ENCODE peak calls at places on chromosome 6, in seven cellular contexts. One of them, this sample, is unnamed.

GRCh38 chr6:12343440-12344162 is 53.4 kb downstream of the EDN1 start:
- DNase-seq in spleen: no peak
- DNase-seq in uterus: no peak
- DNase-seq in SJSA1: no peak
- DNase-seq in endothelial cell of umbilical vein: peak
- DNase-seq in tibial artery: no peak
- DNase-seq in pancreas: peak
- DNase-seq in this sample: no peak

GRCh38 chr6:111205502-111205901 is 118.2 kb downstream of the SLC16A10 start:
- DNase-seq in uterus: no peak
- DNase-seq in tibial artery: no peak
- DNase-seq in endothelial cell of umbilical vein: no peak
- DNase-seq in pancreas: no peak
- DNase-seq in spleen: no peak
- DNase-seq in SJSA1: no peak
- DNase-seq in this sample: no peak

GRCh38 chr6:128981716-128982115 is 98.8 kb downstream of the LAMA2 start:
- DNase-seq in spleen: no peak
- DNase-seq in pancreas: no peak
- DNase-seq in tibial artery: no peak
- DNase-seq in uterus: no peak
- DNase-seq in endothelial cell of umbilical vein: no peak
- DNase-seq in SJSA1: no peak
- DNase-seq in this sample: no peak

GRCh38 chr6:83847179-83847578 is 6.0 kb upstream of the RIPPLY2 start:
- DNase-seq in spleen: no peak
- DNase-seq in uterus: no peak
- DNase-seq in SJSA1: no peak
- DNase-seq in endothelial cell of umbilical vein: no peak
- DNase-seq in pancreas: no peak
- DNase-seq in tibial artery: no peak
- DNase-seq in this sample: no peak

GRCh38 chr6:77715588-77715987 is 62.7 kb downstream of the MEI4 start:
- DNase-seq in pancreas: no peak
- DNase-seq in SJSA1: no peak
- DNase-seq in uterus: no peak
- DNase-seq in endothelial cell of umbilical vein: no peak
- DNase-seq in spleen: no peak
- DNase-seq in tibial artery: no peak
- DNase-seq in this sample: no peak

GRCh38 chr6:132604635-132605150 is 15.2 kb upstream of the TAAR5 start:
- DNase-seq in uterus: no peak
- DNase-seq in spleen: no peak
- DNase-seq in SJSA1: no peak
- DNase-seq in endothelial cell of umbilical vein: no peak
- DNase-seq in tibial artery: no peak
- DNase-seq in pancreas: no peak
- DNase-seq in this sample: no peak

GRCh38 chr6:148175511-148176188 is 167.0 kb upstream of the SASH1 start:
- DNase-seq in endothelial cell of umbilical vein: no peak
- DNase-seq in spleen: no peak
- DNase-seq in uterus: no peak
- DNase-seq in tibial artery: no peak
- DNase-seq in pancreas: no peak
- DNase-seq in SJSA1: no peak
- DNase-seq in this sample: no peak

GRCh38 chr6:161710698-161711097 is 436.8 kb upstream of the AGPAT4 start:
- DNase-seq in spleen: no peak
- DNase-seq in endothelial cell of umbilical vein: no peak
- DNase-seq in SJSA1: no peak
- DNase-seq in pancreas: no peak
- DNase-seq in tibial artery: no peak
- DNase-seq in uterus: no peak
- DNase-seq in this sample: no peak

GRCh38 chr6:105321207-105321606 is 81.7 kb downstream of the PREP start:
- DNase-seq in uterus: no peak
- DNase-seq in SJSA1: no peak
- DNase-seq in tibial artery: no peak
- DNase-seq in spleen: no peak
- DNase-seq in pancreas: no peak
- DNase-seq in endothelial cell of umbilical vein: no peak
- DNase-seq in this sample: no peak

GRCh38 chr6:118708055-118708454 is 56.7 kb upstream of the CEP85L start:
- DNase-seq in tibial artery: no peak
- DNase-seq in spleen: no peak
- DNase-seq in uterus: no peak
- DNase-seq in pancreas: no peak
- DNase-seq in endothelial cell of umbilical vein: peak
- DNase-seq in SJSA1: no peak
- DNase-seq in this sample: no peak

GRCh38 chr6:118706702-118707101 is 55.3 kb upstream of the CEP85L start:
- DNase-seq in uterus: no peak
- DNase-seq in tibial artery: no peak
- DNase-seq in pancreas: no peak
- DNase-seq in SJSA1: no peak
- DNase-seq in endothelial cell of umbilical vein: no peak
- DNase-seq in spleen: no peak
- DNase-seq in this sample: no peak

GRCh38 chr6:118704911-118705310 is 53.5 kb upstream of the CEP85L start:
- DNase-seq in tibial artery: no peak
- DNase-seq in uterus: no peak
- DNase-seq in spleen: no peak
- DNase-seq in pancreas: no peak
- DNase-seq in endothelial cell of umbilical vein: no peak
- DNase-seq in SJSA1: no peak
- DNase-seq in this sample: no peak

GRCh38 chr6:118708736-118709135 is 57.3 kb upstream of the CEP85L start:
- DNase-seq in pancreas: no peak
- DNase-seq in tibial artery: no peak
- DNase-seq in uterus: no peak
- DNase-seq in endothelial cell of umbilical vein: no peak
- DNase-seq in spleen: no peak
- DNase-seq in SJSA1: no peak
- DNase-seq in this sample: no peak

GRCh38 chr6:118705799-118706481 is 54.5 kb upstream of the CEP85L start:
- DNase-seq in SJSA1: peak
- DNase-seq in spleen: no peak
- DNase-seq in pancreas: no peak
- DNase-seq in uterus: peak
- DNase-seq in tibial artery: no peak
- DNase-seq in endothelial cell of umbilical vein: peak
- DNase-seq in this sample: no peak
- H3K27ac ChIP-seq in SJSA1: peak
- H3K27ac ChIP-seq in spleen: no peak
- H3K27ac ChIP-seq in pancreas: no peak
- H3K27ac ChIP-seq in uterus: peak
- H3K27ac ChIP-seq in tibial artery: peak
- H3K27ac ChIP-seq in endothelial cell of umbilical vein: peak
- H3K27ac ChIP-seq in this sample: peak

GRCh38 chr6:121694389-121695185 is 259.1 kb downstream of the GJA1 start:
- DNase-seq in SJSA1: peak
- DNase-seq in pancreas: no peak
- DNase-seq in spleen: no peak
- DNase-seq in uterus: no peak
- DNase-seq in tibial artery: no peak
- DNase-seq in endothelial cell of umbilical vein: peak
- DNase-seq in this sample: no peak
- H3K27ac ChIP-seq in SJSA1: peak
- H3K27ac ChIP-seq in pancreas: no peak
- H3K27ac ChIP-seq in spleen: no peak
- H3K27ac ChIP-seq in uterus: no peak
- H3K27ac ChIP-seq in tibial artery: peak
- H3K27ac ChIP-seq in endothelial cell of umbilical vein: no peak
- H3K27ac ChIP-seq in this sample: no peak

DNA sequence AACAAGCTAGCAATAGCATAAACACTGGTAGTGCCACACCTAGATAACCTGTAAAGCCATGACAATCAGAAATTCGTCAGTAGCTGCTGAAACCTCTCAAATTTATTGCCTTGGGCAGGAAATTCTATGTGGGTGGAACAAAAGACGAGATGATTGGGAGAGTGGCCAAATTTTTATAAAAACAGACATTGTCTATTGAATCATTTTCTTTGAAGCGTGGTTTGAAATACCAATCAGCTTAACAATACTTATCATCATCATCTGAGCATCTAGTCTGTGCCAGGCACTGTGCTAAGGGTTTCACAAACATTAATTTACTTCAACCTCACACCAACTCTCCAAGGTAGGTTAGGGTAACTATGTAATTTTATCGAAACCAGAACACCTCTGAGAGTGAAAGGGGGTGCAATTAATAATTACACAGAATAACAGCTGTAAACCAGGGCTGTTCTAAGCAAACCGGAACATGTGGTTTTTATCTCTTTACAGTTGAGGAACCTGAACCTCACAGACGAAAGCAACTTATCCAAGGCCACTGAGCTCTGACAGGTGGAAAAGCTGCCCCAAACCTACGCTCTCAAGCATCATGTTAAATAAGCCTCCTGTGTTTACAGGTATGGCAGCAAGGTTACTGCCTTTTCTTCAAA is 43.4 kb downstream of the NHSL1 start:
- DNase-seq in SJSA1: no peak
- DNase-seq in spleen: no peak
- DNase-seq in endothelial cell of umbilical vein: peak
- DNase-seq in tibial artery: no peak
- DNase-seq in pancreas: peak
- DNase-seq in uterus: no peak
- DNase-seq in this sample: no peak
- H3K27ac ChIP-seq in SJSA1: no peak
- H3K27ac ChIP-seq in spleen: peak
- H3K27ac ChIP-seq in endothelial cell of umbilical vein: peak
- H3K27ac ChIP-seq in tibial artery: no peak
- H3K27ac ChIP-seq in pancreas: peak
- H3K27ac ChIP-seq in uterus: no peak
- H3K27ac ChIP-seq in this sample: no peak

GRCh38 chr6:53361549-53362031 is 12.8 kb upstream of the ELOVL5 start:
- DNase-seq in SJSA1: no peak
- DNase-seq in endothelial cell of umbilical vein: peak
- DNase-seq in spleen: no peak
- DNase-seq in uterus: no peak
- DNase-seq in pancreas: no peak
- DNase-seq in tibial artery: no peak
- DNase-seq in this sample: no peak
- H3K27ac ChIP-seq in SJSA1: no peak
- H3K27ac ChIP-seq in endothelial cell of umbilical vein: no peak
- H3K27ac ChIP-seq in spleen: no peak
- H3K27ac ChIP-seq in uterus: no peak
- H3K27ac ChIP-seq in pancreas: no peak
- H3K27ac ChIP-seq in tibial artery: no peak
- H3K27ac ChIP-seq in this sample: no peak

GRCh38 chr6:114142256-114142655 is 171.3 kb upstream of the HDAC2 start:
- DNase-seq in uterus: no peak
- DNase-seq in SJSA1: no peak
- DNase-seq in endothelial cell of umbilical vein: no peak
- DNase-seq in spleen: no peak
- DNase-seq in tibial artery: no peak
- DNase-seq in pancreas: no peak
- DNase-seq in this sample: no peak

GRCh38 chr6:114140416-114140815 is 169.5 kb upstream of the HDAC2 start:
- DNase-seq in spleen: no peak
- DNase-seq in uterus: no peak
- DNase-seq in SJSA1: no peak
- DNase-seq in tibial artery: no peak
- DNase-seq in endothelial cell of umbilical vein: no peak
- DNase-seq in pancreas: no peak
- DNase-seq in this sample: no peak

GRCh38 chr6:114144887-114145851 is 174.2 kb upstream of the HDAC2 start:
- DNase-seq in uterus: no peak
- DNase-seq in tibial artery: no peak
- DNase-seq in endothelial cell of umbilical vein: no peak
- DNase-seq in pancreas: no peak
- DNase-seq in spleen: no peak
- DNase-seq in SJSA1: peak
- DNase-seq in this sample: no peak
- H3K27ac ChIP-seq in uterus: no peak
- H3K27ac ChIP-seq in tibial artery: no peak
- H3K27ac ChIP-seq in endothelial cell of umbilical vein: no peak
- H3K27ac ChIP-seq in pancreas: no peak
- H3K27ac ChIP-seq in spleen: no peak
- H3K27ac ChIP-seq in SJSA1: peak
- H3K27ac ChIP-seq in this sample: no peak

GRCh38 chr6:82025271-82025670 is 222.3 kb downstream of the IBTK start:
- DNase-seq in uterus: no peak
- DNase-seq in tibial artery: no peak
- DNase-seq in SJSA1: no peak
- DNase-seq in pancreas: no peak
- DNase-seq in endothelial cell of umbilical vein: no peak
- DNase-seq in spleen: no peak
- DNase-seq in this sample: no peak

GRCh38 chr6:82017773-82018172 is 229.8 kb downstream of the IBTK start:
- DNase-seq in spleen: no peak
- DNase-seq in uterus: no peak
- DNase-seq in pancreas: no peak
- DNase-seq in SJSA1: no peak
- DNase-seq in tibial artery: no peak
- DNase-seq in endothelial cell of umbilical vein: no peak
- DNase-seq in this sample: no peak

GRCh38 chr6:82017316-82017715 is 230.2 kb downstream of the IBTK start:
- DNase-seq in pancreas: no peak
- DNase-seq in uterus: peak
- DNase-seq in endothelial cell of umbilical vein: peak
- DNase-seq in tibial artery: peak
- DNase-seq in SJSA1: peak
- DNase-seq in spleen: no peak
- DNase-seq in this sample: no peak

GRCh38 chr6:82022614-82023102 is 224.9 kb downstream of the IBTK start:
- DNase-seq in tibial artery: no peak
- DNase-seq in spleen: no peak
- DNase-seq in endothelial cell of umbilical vein: peak
- DNase-seq in uterus: no peak
- DNase-seq in pancreas: no peak
- DNase-seq in SJSA1: peak
- DNase-seq in this sample: no peak
- H3K27ac ChIP-seq in tibial artery: no peak
- H3K27ac ChIP-seq in spleen: no peak
- H3K27ac ChIP-seq in endothelial cell of umbilical vein: peak
- H3K27ac ChIP-seq in uterus: no peak
- H3K27ac ChIP-seq in pancreas: no peak
- H3K27ac ChIP-seq in SJSA1: peak
- H3K27ac ChIP-seq in this sample: no peak

GRCh38 chr6:13730704-13731103 is 19.1 kb upstream of the RANBP9 start:
- DNase-seq in tibial artery: no peak
- DNase-seq in SJSA1: no peak
- DNase-seq in pancreas: no peak
- DNase-seq in spleen: no peak
- DNase-seq in uterus: no peak
- DNase-seq in endothelial cell of umbilical vein: no peak
- DNase-seq in this sample: no peak
- H3K27ac ChIP-seq in tibial artery: no peak
- H3K27ac ChIP-seq in SJSA1: no peak
- H3K27ac ChIP-seq in pancreas: no peak
- H3K27ac ChIP-seq in spleen: no peak
- H3K27ac ChIP-seq in uterus: no peak
- H3K27ac ChIP-seq in endothelial cell of umbilical vein: no peak
- H3K27ac ChIP-seq in this sample: no peak